ENCODE peak calls at places on chromosomes 3 and 15, in seven cellular contexts. B is testis, F is upper lobe of left lung, P is ascending aorta, C is uterus, J is pancreas, O is endothelial cell of umbilical vein. R is an unnamed sample. For H3K36me3, the result is how much of the 10 kb centered on the place peaks cover.

GRCh38 chr15:64749167-64749566 is 26.2 kb downstream of the RBPMS2 start:
- DNase-seq in B (no peak), F (no peak), P (no peak), C (peak), J (no peak), O (no peak), R (no peak)

GRCh38 chr3:115204470-115204869 is 57.4 kb upstream of the ZBTB20 start:
- DNase-seq in B (no peak), F (no peak), P (no peak), C (no peak), J (no peak), O (no peak), R (no peak)

GRCh38 chr3:71876135-71876534 is 91.2 kb upstream of the PROK2 start:
- DNase-seq in B (no peak), F (no peak), P (no peak), C (no peak), J (no peak), O (no peak), R (no peak)

GRCh38 chr3:43534676-43535075 is 87.1 kb downstream of the ANO10 start:
- DNase-seq in B (no peak), F (no peak), P (no peak), C (no peak), J (no peak), O (no peak), R (no peak)

GRCh38 chr3:27629381-27629780 is 92.7 kb downstream of the EOMES start:
- DNase-seq in B (no peak), F (no peak), P (no peak), C (no peak), J (no peak), O (peak), R (no peak)

GRCh38 chr3:78277793-78278192 is 1237.9 kb downstream of the ROBO2 start:
- DNase-seq in B (no peak), F (no peak), P (no peak), C (no peak), J (no peak), O (no peak), R (peak)

GRCh38 chr15:47885921-47886320 is 168.6 kb downstream of the SEMA6D start:
- DNase-seq in B (no peak), F (no peak), P (no peak), C (no peak), J (no peak), O (no peak), R (no peak)

GRCh38 chr3:145817870-145818483 is 343.0 kb downstream of the PLOD2 start:
- DNase-seq in B (no peak), F (no peak), P (no peak), C (no peak), J (no peak), O (no peak), R (no peak)

GRCh38 chr3:132695422-132695821 is 26.8 kb downstream of the NPHP3 start:
- DNase-seq in B (no peak), F (no peak), P (no peak), C (no peak), J (no peak), O (peak), R (no peak)

GRCh38 chr3:155853214-155854146 is 747 bp downstream of the SLC33A1 start:
- DNase-seq in B (peak), F (no peak), P (no peak), C (no peak), J (no peak), O (no peak), R (peak)

GRCh38 chr3:136141891-136142290 is 54.2 kb downstream of the MSL2 start:
- DNase-seq in B (no peak), F (no peak), P (no peak), C (no peak), J (no peak), O (no peak), R (no peak)

GRCh38 chr3:175274474-175275218 is 415.5 kb downstream of the NAALADL2 start:
- DNase-seq in B (no peak), F (no peak), P (no peak), C (no peak), J (no peak), O (no peak), R (no peak)

GRCh38 chr3:11616551-11616950 is 27.2 kb downstream of the VGLL4 start:
- DNase-seq in B (no peak), F (no peak), P (no peak), C (no peak), J (no peak), O (no peak), R (no peak)

GRCh38 chr3:170387952-170388351 is 30.4 kb downstream of the SKIL start:
- DNase-seq in B (no peak), F (no peak), P (no peak), C (no peak), J (no peak), O (no peak), R (no peak)

GRCh38 chr3:194150252-194150934 is 14.4 kb downstream of the HES1 start:
- DNase-seq in B (no peak), F (no peak), P (no peak), C (no peak), J (no peak), O (no peak), R (no peak)

GRCh38 chr3:129128357-129129155 is 7.0 kb upstream of the RAB43 start:
- DNase-seq in B (no peak), F (peak), P (no peak), C (no peak), J (peak), O (no peak), R (no peak)

GRCh38 chr3:172280406-172281051 is 167.7 kb downstream of the GHSR start:
- DNase-seq in B (no peak), F (no peak), P (no peak), C (no peak), J (no peak), O (peak), R (peak)

GRCh38 chr15:27681038-27681437 is 418.1 kb downstream of the OCA2 start:
- DNase-seq in B (peak), F (no peak), P (no peak), C (no peak), J (no peak), O (no peak), R (peak)

GRCh38 chr3:148833223-148833622 is 5.6 kb downstream of the CPB1 start:
- DNase-seq in B (no peak), F (no peak), P (no peak), C (no peak), J (no peak), O (no peak), R (no peak)

GRCh38 chr3:46497556-46498265 is at the start of gene RTP3:
- DNase-seq in B (no peak), F (no peak), P (no peak), C (no peak), J (no peak), O (no peak), R (no peak)

GRCh38 chr3:143601738-143602480 is 246.4 kb downstream of the SLC9A9 start:
- DNase-seq in B (no peak), F (no peak), P (no peak), C (no peak), J (no peak), O (peak), R (no peak)

GRCh38 chr3:186247821-186248814 is 113.9 kb downstream of the DGKG start:
- DNase-seq in B (no peak), F (no peak), P (no peak), C (no peak), J (no peak), O (no peak), R (no peak)

GRCh38 chr3:179882322-179882721 is 154.4 kb downstream of the PEX5L start:
- DNase-seq in B (no peak), F (no peak), P (no peak), C (no peak), J (no peak), O (peak), R (no peak)

DNA sequence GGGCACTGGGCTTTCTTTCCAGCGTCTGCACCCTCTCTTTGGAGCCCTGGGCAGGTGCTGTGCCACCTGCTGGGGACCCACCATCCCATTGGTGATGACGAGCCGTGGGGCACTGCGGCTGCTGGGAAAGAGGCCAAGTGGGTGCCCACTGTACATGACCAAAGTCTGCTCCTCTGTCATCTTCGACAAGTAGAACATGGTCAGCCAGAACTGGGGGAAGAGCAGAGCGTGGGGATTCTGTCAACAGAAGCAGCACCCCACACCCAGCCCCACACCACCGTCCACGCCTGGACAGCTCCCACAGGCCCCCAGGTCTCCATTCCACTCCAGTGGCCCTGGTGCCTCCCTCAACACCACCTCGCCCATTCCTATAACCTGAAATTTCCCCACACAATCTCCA is 9.7 kb downstream of the UROC1 start:
- DNase-seq in B (no peak), F (no peak), P (no peak), C (no peak), J (peak), O (no peak), R (no peak)
- H3K36me3 ChIP-seq in B (under half), F (under half), P (under half), C (under half), J (under half), O (under half), R (under half)

GRCh38 chr3:52633786-52634185 is 51.9 kb downstream of the PBRM1 start:
- DNase-seq in B (no peak), F (no peak), P (no peak), C (no peak), J (no peak), O (no peak), R (no peak)
- H3K36me3 ChIP-seq in B (under half), F (under half), P (half or more), C (under half), J (under half), O (under half), R (under half)

DNA sequence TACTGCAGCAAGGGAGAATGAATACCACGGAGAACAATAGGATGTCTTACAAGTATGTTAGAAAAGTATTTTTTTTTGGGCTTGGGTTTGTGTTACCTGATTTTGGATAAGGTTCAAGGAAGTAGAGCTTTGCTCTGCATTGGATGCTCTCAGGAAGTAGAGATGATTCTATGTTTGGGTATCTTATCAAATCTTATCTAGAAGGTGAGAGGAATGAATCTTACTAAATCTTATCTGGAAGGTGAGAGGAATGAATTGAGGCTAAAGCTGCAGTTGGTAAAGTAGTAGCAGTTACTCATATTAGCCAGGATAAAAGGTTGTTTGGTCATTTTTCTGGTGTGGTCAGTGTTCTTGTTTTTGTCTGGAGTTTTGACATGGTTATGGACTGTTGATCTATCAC is 17.4 kb downstream of the TFG start:
- DNase-seq in B (no peak), F (no peak), P (no peak), C (no peak), J (no peak), O (no peak), R (no peak)
- H3K36me3 ChIP-seq in B (under half), F (under half), P (under half), C (under half), J (under half), O (under half), R (half or more)

DNA sequence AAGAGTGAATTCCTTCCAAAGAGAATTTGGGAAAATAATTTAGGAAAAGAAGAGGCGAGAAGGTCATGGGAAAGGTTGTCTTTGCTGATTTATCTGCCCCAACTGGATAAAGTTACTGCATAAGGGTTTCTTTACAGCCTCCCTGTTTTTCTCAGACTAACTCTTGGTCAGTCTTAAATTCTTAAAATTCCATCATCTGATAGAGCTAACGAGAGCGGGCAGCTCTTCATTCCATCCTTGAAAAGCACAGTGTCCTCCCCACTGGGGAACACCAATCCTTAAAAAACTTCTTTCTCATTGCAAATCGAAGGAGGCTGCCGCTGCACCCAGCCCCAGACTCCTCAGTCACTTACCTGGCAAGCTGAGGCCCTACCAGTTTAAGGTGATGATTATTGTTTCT is 107.2 kb downstream of the PGPEP1L start:
- DNase-seq in B (peak), F (no peak), P (no peak), C (no peak), J (no peak), O (no peak), R (no peak)
- H3K36me3 ChIP-seq in B (under half), F (under half), P (under half), C (under half), J (under half), O (under half), R (under half)

GRCh38 chr15:35827949-35828348 is 282.0 kb upstream of the DPH6 start:
- DNase-seq in B (no peak), F (no peak), P (no peak), C (no peak), J (no peak), O (peak), R (no peak)

GRCh38 chr15:35838422-35839150 is 292.6 kb upstream of the DPH6 start:
- DNase-seq in B (no peak), F (no peak), P (no peak), C (no peak), J (no peak), O (no peak), R (no peak)

DNA sequence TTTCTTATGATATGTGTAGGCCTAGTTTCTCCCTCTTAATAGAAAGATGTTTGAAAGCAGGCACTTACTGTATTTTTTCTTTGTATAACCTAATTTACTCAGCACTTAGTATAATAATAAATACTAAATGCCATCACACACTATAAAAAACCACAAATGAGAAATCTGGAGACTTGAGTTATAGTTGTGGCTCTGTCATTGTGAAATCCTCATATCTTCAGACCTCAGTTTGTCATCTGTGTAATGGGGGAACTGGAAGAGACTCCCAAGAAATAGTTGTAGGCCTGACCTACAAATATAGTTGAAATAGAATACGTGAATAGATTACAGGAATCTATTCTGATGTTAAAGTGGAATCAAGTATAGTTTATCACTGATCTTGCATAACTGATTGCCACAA is 287.6 kb upstream of the DPH6 start:
- DNase-seq in B (no peak), F (no peak), P (no peak), C (no peak), J (no peak), O (no peak), R (no peak)
- H3K36me3 ChIP-seq in B (under half), F (under half), P (under half), C (under half), J (under half), O (under half), R (under half)

R was measured in SJCRH30.